ENCODE peak calls at places on chromosomes 1 and 21, in seven cellular contexts. B is AG04450, A is AG20443, N is fibroblast of the conjunctiva, C is Karpas-422, I is cerebellar nuclear complex, H is PC-3. M is an unnamed sample.

GRCh38 chr1:160858127-160858909 is 4.4 kb downstream of the CD244 start:
- DNase-seq in N (no peak), A (no peak), I (no peak), C (no peak), B (no peak), H (no peak), M (peak)

GRCh38 chr1:55155522-55155921 is 59.6 kb downstream of the USP24 start:
- DNase-seq in I (no peak), C (no peak), N (no peak), A (no peak), B (no peak), H (peak), M (no peak)

GRCh38 chr21:46443910-46444309 is 14.8 kb upstream of the DIP2A start:
- DNase-seq in C (no peak), B (no peak), H (no peak), N (no peak), A (no peak), I (no peak), M (no peak)

GRCh38 chr1:40450491-40451237 is 388 bp downstream of the ZFP69B start:
- DNase-seq in A (peak), N (no peak), C (peak), H (peak), I (no peak), B (peak), M (no peak)

GRCh38 chr1:109634771-109635750 is 15.4 kb downstream of the AMPD2 start:
- DNase-seq in B (no peak), A (no peak), I (no peak), H (no peak), C (no peak), N (no peak), M (peak)

GRCh38 chr1:187027259-187027658 is 198.5 kb downstream of the PLA2G4A start:
- DNase-seq in N (no peak), H (peak), A (no peak), B (no peak), I (no peak), C (no peak), M (no peak)

GRCh38 chr1:214310010-214310409 is 29.1 kb downstream of the SMYD2 start:
- DNase-seq in H (no peak), B (no peak), N (no peak), I (no peak), C (no peak), A (peak), M (no peak)

GRCh38 chr1:179089827-179090482 is 8.1 kb downstream of the TOR3A start:
- DNase-seq in I (no peak), C (no peak), N (no peak), H (no peak), B (no peak), A (no peak), M (peak)

GRCh38 chr1:39104158-39105060 is 78.3 kb downstream of the NDUFS5 start:
- DNase-seq in N (no peak), I (no peak), C (peak), A (peak), H (peak), B (no peak), M (no peak)

GRCh38 chr1:30964706-30965105 is 56.1 kb upstream of the SDC3 start:
- DNase-seq in C (no peak), A (no peak), I (no peak), H (no peak), N (no peak), B (no peak), M (no peak)

GRCh38 chr1:82062206-82062605 is 261.5 kb downstream of the ADGRL2 start:
- DNase-seq in H (no peak), B (no peak), N (no peak), C (no peak), A (no peak), I (no peak), M (no peak)

GRCh38 chr1:41891403-41891896 is 27.3 kb downstream of the HIVEP3 start:
- DNase-seq in H (no peak), I (no peak), C (peak), N (no peak), A (peak), B (no peak), M (no peak)

GRCh38 chr1:6996371-6996770 is 211.1 kb downstream of the CAMTA1 start:
- DNase-seq in I (no peak), N (no peak), H (no peak), C (peak), A (no peak), B (no peak), M (no peak)

GRCh38 chr1:60923287-60924110 is 158.9 kb upstream of the NFIA start:
- DNase-seq in I (no peak), A (no peak), H (no peak), B (no peak), C (no peak), N (no peak), M (no peak)

GRCh38 chr1:24990796-24991195 is 60.7 kb upstream of the RUNX3 start:
- DNase-seq in B (no peak), I (no peak), C (no peak), H (no peak), A (no peak), N (no peak), M (no peak)

GRCh38 chr21:44475266-44475665 is 20.0 kb downstream of the LRRC3 start:
- DNase-seq in I (no peak), C (no peak), B (no peak), N (no peak), A (no peak), H (no peak), M (no peak)

GRCh38 chr1:175434268-175434860 is 241.8 kb upstream of the KIAA0040 start:
- DNase-seq in A (no peak), B (no peak), N (no peak), H (no peak), C (peak), I (no peak), M (no peak)

GRCh38 chr1:186481303-186481888 is 20.5 kb upstream of the PDC start:
- DNase-seq in N (no peak), H (no peak), A (no peak), B (no peak), C (no peak), I (no peak), M (no peak)

GRCh38 chr1:145887631-145888030 is 2.0 kb upstream of the ANKRD35 start:
- DNase-seq in H (peak), B (no peak), A (no peak), C (no peak), I (no peak), N (no peak), M (no peak)

GRCh38 chr1:2145946-2146835 is 48.4 kb downstream of the FAAP20 start:
- DNase-seq in C (no peak), N (no peak), H (no peak), A (no peak), B (no peak), I (no peak), M (no peak)

GRCh38 chr1:58545591-58546519 is 671 bp downstream of the OMA1 start:
- DNase-seq in N (peak), C (peak), I (peak), B (peak), H (peak), A (peak), M (peak)

GRCh38 chr1:159945483-159946241 is at the start of gene IGSF9:
- DNase-seq in B (no peak), N (no peak), I (peak), A (peak), H (peak), C (no peak), M (no peak)

GRCh38 chr1:183093821-183094287 is 70.6 kb downstream of the LAMC1 start:
- DNase-seq in A (peak), B (no peak), N (no peak), C (no peak), I (no peak), H (peak), M (no peak)

GRCh38 chr1:54110991-54111390 is 41.8 kb downstream of the CDCP2 start:
- DNase-seq in I (no peak), C (no peak), B (no peak), H (no peak), A (no peak), N (no peak), M (no peak)

GRCh38 chr1:110857964-110858948 is 14.7 kb upstream of the CD53 start:
- DNase-seq in N (no peak), A (no peak), C (no peak), I (no peak), B (no peak), H (peak), M (no peak)

GRCh38 chr1:51341876-51342496 is 11.6 kb upstream of the TTC39A start:
- DNase-seq in H (no peak), B (no peak), A (no peak), C (peak), N (no peak), I (no peak), M (no peak)

GRCh38 chr1:112169517-112169916 is 180.0 kb upstream of the KCND3 start:
- DNase-seq in H (no peak), N (no peak), I (no peak), C (no peak), B (no peak), A (no peak), M (peak)